ENCODE peak calls at places on chromosomes 12 and 14, in seven cellular contexts. K, J, P, C, Z, M and V are unnamed samples.

GRCh38 chr14:104297313-104297704 is 158.9 kb downstream of the KIF26A start:
- DNase-seq in K (no peak), J (no peak), P (no peak), C (no peak), Z (no peak), M (no peak), V (no peak)

GRCh38 chr12:89206375-89206774 is 145.9 kb downstream of the DUSP6 start:
- DNase-seq in K (no peak), J (no peak), P (no peak), C (no peak), Z (no peak), M (no peak), V (no peak)

GRCh38 chr14:99779751-99780150 is 13.5 kb upstream of the EML1 start:
- DNase-seq in K (no peak), J (no peak), P (no peak), C (no peak), Z (no peak), M (peak), V (peak)

GRCh38 chr14:76938092-76938500 is 90.4 kb downstream of the IRF2BPL start:
- DNase-seq in K (no peak), J (no peak), P (no peak), C (no peak), Z (no peak), M (peak), V (no peak)

GRCh38 chr12:32920506-32921085 is 24.0 kb upstream of the PKP2 start:
- DNase-seq in K (no peak), J (no peak), P (no peak), C (no peak), Z (no peak), M (peak), V (peak)

GRCh38 chr12:131604146-131604844 is 106.6 kb upstream of the SFSWAP start:
- DNase-seq in K (no peak), J (peak), P (no peak), C (no peak), Z (no peak), M (no peak), V (peak)

GRCh38 chr14:99541677-99542470 is 60.7 kb downstream of the CCNK start:
- DNase-seq in K (no peak), J (no peak), P (no peak), C (peak), Z (no peak), M (peak), V (no peak)

GRCh38 chr12:13790317-13790716 is 191.1 kb downstream of the GRIN2B start:
- DNase-seq in K (no peak), J (no peak), P (no peak), C (no peak), Z (no peak), M (no peak), V (no peak)

GRCh38 chr14:40232302-40232701 is 800.1 kb upstream of the FBXO33 start:
- DNase-seq in K (no peak), J (no peak), P (no peak), C (no peak), Z (no peak), M (no peak), V (no peak)

GRCh38 chr14:32121948-32122347 is 44.8 kb downstream of the ARHGAP5 start:
- DNase-seq in K (no peak), J (no peak), P (no peak), C (no peak), Z (no peak), M (peak), V (no peak)

GRCh38 chr12:2615665-2616387 is 178.9 kb upstream of the FKBP4 start:
- DNase-seq in K (no peak), J (no peak), P (no peak), C (peak), Z (peak), M (peak), V (peak)

GRCh38 chr12:91274886-91275285 is 92.3 kb upstream of the DCN start:
- DNase-seq in K (peak), J (no peak), P (no peak), C (peak), Z (peak), M (no peak), V (peak)

GRCh38 chr14:25006961-25007795 is 42.8 kb downstream of the STXBP6 start:
- DNase-seq in K (peak), J (no peak), P (no peak), C (no peak), Z (peak), M (peak), V (peak)

GRCh38 chr14:49550284-49551184 is 35.6 kb downstream of the RPS29 start:
- DNase-seq in K (peak), J (no peak), P (no peak), C (no peak), Z (peak), M (peak), V (peak)

GRCh38 chr14:37599527-37600368 is 4.3 kb downstream of the TTC6 start:
- DNase-seq in K (no peak), J (no peak), P (no peak), C (peak), Z (no peak), M (no peak), V (no peak)

GRCh38 chr12:25743679-25744078 is 190.6 kb upstream of the LMNTD1 start:
- DNase-seq in K (no peak), J (no peak), P (no peak), C (no peak), Z (no peak), M (no peak), V (no peak)

GRCh38 chr12:32273712-32274111 is 125.6 kb upstream of the FGD4 start:
- DNase-seq in K (no peak), J (peak), P (no peak), C (peak), Z (no peak), M (no peak), V (no peak)

GRCh38 chr12:114623737-114624136 is 60.2 kb downstream of the TBX3 start:
- DNase-seq in K (no peak), J (no peak), P (no peak), C (no peak), Z (no peak), M (no peak), V (peak)

GRCh38 chr12:42918387-42918786 is 328.8 kb upstream of the PRICKLE1 start:
- DNase-seq in K (peak), J (no peak), P (no peak), C (peak), Z (peak), M (no peak), V (no peak)

GRCh38 chr12:63900922-63901793 is 56.7 kb downstream of the SRGAP1 start:
- DNase-seq in K (no peak), J (no peak), P (no peak), C (no peak), Z (no peak), M (no peak), V (no peak)

GRCh38 chr12:57771873-57772428 is at the start of gene METTL1:
- DNase-seq in K (peak), J (peak), P (peak), C (peak), Z (peak), M (peak), V (peak)

GRCh38 chr12:89863332-89863938 is 154.8 kb upstream of the ATP2B1 start:
- DNase-seq in K (no peak), J (peak), P (no peak), C (no peak), Z (no peak), M (no peak), V (no peak)

GRCh38 chr12:31647106-31647505 is 12.4 kb upstream of the ETFBKMT start:
- DNase-seq in K (peak), J (no peak), P (no peak), C (no peak), Z (no peak), M (peak), V (no peak)

GRCh38 chr12:85963322-85963721 is 89.2 kb downstream of the NTS start:
- DNase-seq in K (no peak), J (no peak), P (no peak), C (no peak), Z (no peak), M (peak), V (peak)

GRCh38 chr12:45575823-45576448 is 153.6 kb upstream of the ARID2 start:
- DNase-seq in K (no peak), J (no peak), P (no peak), C (no peak), Z (no peak), M (no peak), V (no peak)

GRCh38 chr14:83887871-83888270 is 1642.1 kb upstream of the FLRT2 start:
- DNase-seq in K (peak), J (no peak), P (no peak), C (no peak), Z (no peak), M (no peak), V (no peak)

GRCh38 chr12:51538599-51538998 is 52.4 kb upstream of the SCN8A start:
- DNase-seq in K (no peak), J (no peak), P (no peak), C (no peak), Z (no peak), M (no peak), V (no peak)

GRCh38 chr12:120067084-120067869 is 49.3 kb downstream of the RAB35 start:
- DNase-seq in K (no peak), J (no peak), P (no peak), C (no peak), Z (no peak), M (no peak), V (no peak)

GRCh38 chr12:94979941-94980340 is 23.6 kb downstream of the NDUFA12 start:
- DNase-seq in K (no peak), J (no peak), P (no peak), C (no peak), Z (no peak), M (no peak), V (no peak)

GRCh38 chr12:12267801-12268200 is 957 bp upstream of the LRP6 start:
- DNase-seq in K (no peak), J (no peak), P (no peak), C (peak), Z (no peak), M (no peak), V (no peak)

GRCh38 chr14:57317248-57317833 is 48.6 kb downstream of the AP5M1 start:
- DNase-seq in K (peak), J (peak), P (peak), C (peak), Z (peak), M (peak), V (peak)

GRCh38 chr12:128069359-128069997 is 197.5 kb upstream of the TMEM132C start:
- DNase-seq in K (peak), J (no peak), P (peak), C (peak), Z (peak), M (peak), V (peak)

GRCh38 chr12:6540181-6540877 is 6.0 kb downstream of the GAPDH start:
- DNase-seq in K (peak), J (no peak), P (no peak), C (peak), Z (peak), M (peak), V (peak)

GRCh38 chr12:104718581-104718980 is 239.5 kb downstream of the SLC41A2 start:
- DNase-seq in K (no peak), J (no peak), P (no peak), C (no peak), Z (peak), M (no peak), V (peak)

GRCh38 chr12:6347367-6348338 is 5.8 kb upstream of the TNFRSF1A start:
- DNase-seq in K (peak), J (no peak), P (peak), C (no peak), Z (peak), M (no peak), V (peak)

GRCh38 chr12:16984484-16984883 is 378.5 kb upstream of the LMO3 start:
- DNase-seq in K (no peak), J (no peak), P (no peak), C (no peak), Z (no peak), M (peak), V (no peak)

GRCh38 chr14:60935283-60935682 is 45.6 kb downstream of the TRMT5 start:
- DNase-seq in K (no peak), J (no peak), P (no peak), C (no peak), Z (no peak), M (no peak), V (no peak)

GRCh38 chr14:26811756-26812305 is 214.0 kb upstream of the NOVA1 start:
- DNase-seq in K (peak), J (no peak), P (no peak), C (no peak), Z (no peak), M (no peak), V (peak)